ENCODE peak calls at places on chromosomes 5 and 9, in nine cellular contexts. E, L, B, I, S, U, O, G and H are unnamed samples.
A peak's percentile ranks its signal among the peaks of the same experiment; 100 is the strongest.

GRCh38 chr5:170393235-170393634 is 4.1 kb upstream of the KCNMB1 start:
- DNase-seq in E (no peak), L (no peak), B (no peak), I (peak; percentile 18), S (no peak), U (no peak), O (no peak), G (no peak), H (no peak)

GRCh38 chr9:69379250-69379982 is 54.4 kb downstream of the ENTREP1 start:
- DNase-seq in E (no peak), L (no peak), B (peak; percentile 71), I (no peak), S (no peak), U (no peak), O (no peak), G (no peak), H (peak; percentile 75)

GRCh38 chr5:111313017-111313724 is 89.0 kb downstream of the CAMK4 start:
- DNase-seq in E (no peak), L (no peak), B (no peak), I (no peak), S (no peak), U (no peak), O (no peak), G (no peak), H (no peak)

GRCh38 chr5:172641359-172642045 is 439 bp downstream of the NEURL1B start:
- DNase-seq in E (no peak), L (peak; percentile 88), B (no peak), I (no peak), S (no peak), U (peak; percentile 77), O (peak; percentile 38), G (peak; percentile 43), H (no peak)

GRCh38 chr9:69180670-69181069 is 6.6 kb downstream of the TJP2 start:
- DNase-seq in E (peak; percentile 28), L (no peak), B (peak; percentile 99), I (peak; percentile 53), S (peak; percentile 49), U (no peak), O (peak; percentile 64), G (peak; percentile 30), H (no peak)

GRCh38 chr5:149041242-149041641 is 21.6 kb downstream of the SH3TC2 start:
- DNase-seq in E (no peak), L (no peak), B (no peak), I (no peak), S (no peak), U (no peak), O (no peak), G (no peak), H (peak; percentile 70)

GRCh38 chr9:37602817-37603216 is 10.4 kb upstream of the TOMM5 start:
- DNase-seq in E (no peak), L (no peak), B (no peak), I (no peak), S (peak; percentile 93), U (no peak), O (no peak), G (no peak), H (no peak)

GRCh38 chr9:108813951-108814601 is 41.7 kb downstream of the ACTL7B start:
- DNase-seq in E (no peak), L (no peak), B (peak; percentile 37), I (no peak), S (no peak), U (no peak), O (peak; percentile 57), G (no peak), H (peak; percentile 62)

GRCh38 chr9:134301387-134302129 is 24.7 kb upstream of the RXRA start:
- DNase-seq in E (no peak), L (no peak), B (peak; percentile 32), I (peak; percentile 46), S (peak; percentile 41), U (peak; percentile 37), O (no peak), G (no peak), H (no peak)

GRCh38 chr9:89473762-89474469 is 24.0 kb downstream of the SEMA4D start:
- DNase-seq in E (no peak), L (no peak), B (peak; percentile 29), I (no peak), S (no peak), U (no peak), O (no peak), G (no peak), H (no peak)

GRCh38 chr5:141476132-141476909 is 555 bp downstream of the PCDHGC3 start:
- DNase-seq in E (no peak), L (peak; percentile 90), B (peak; percentile 85), I (no peak), S (peak; percentile 53), U (peak; percentile 84), O (peak; percentile 49), G (peak; percentile 72), H (no peak)

GRCh38 chr9:134058716-134059115 is 9.1 kb downstream of the BRD3 start:
- DNase-seq in E (no peak), L (peak; percentile 67), B (peak; percentile 44), I (no peak), S (peak; percentile 59), U (no peak), O (no peak), G (no peak), H (no peak)

GRCh38 chr5:32767948-32768427 is 56.9 kb downstream of the NPR3 start:
- DNase-seq in E (no peak), L (no peak), B (peak; percentile 86), I (no peak), S (no peak), U (no peak), O (peak; percentile 96), G (no peak), H (no peak)

GRCh38 chr5:77775773-77776605 is at the start of gene TBCA:
- DNase-seq in E (peak; percentile 88), L (peak; percentile 98), B (peak; percentile 86), I (peak; percentile 89), S (peak; percentile 93), U (peak; percentile 96), O (peak; percentile 55), G (peak; percentile 90), H (peak; percentile 93)

GRCh38 chr5:69331528-69332445 is 814 bp downstream of the CCDC125 start:
- DNase-seq in E (no peak), L (no peak), B (no peak), I (no peak), S (peak; percentile 68), U (no peak), O (no peak), G (no peak), H (no peak)

GRCh38 chr5:109191153-109191558 is 218.6 kb downstream of the PJA2 start:
- DNase-seq in E (no peak), L (no peak), B (peak; percentile 74), I (no peak), S (no peak), U (no peak), O (no peak), G (no peak), H (no peak)

GRCh38 chr9:110880123-110880522 is 158.1 kb downstream of the LPAR1 start:
- DNase-seq in E (no peak), L (no peak), B (peak; percentile 83), I (no peak), S (no peak), U (no peak), O (no peak), G (no peak), H (no peak)

GRCh38 chr5:40669606-40670005 is 10.1 kb upstream of the PTGER4 start:
- DNase-seq in E (no peak), L (no peak), B (no peak), I (no peak), S (no peak), U (no peak), O (no peak), G (no peak), H (no peak)

GRCh38 chr9:121398374-121398773 is 28.3 kb upstream of the STOM start:
- DNase-seq in E (no peak), L (no peak), B (peak; percentile 100), I (no peak), S (no peak), U (no peak), O (no peak), G (no peak), H (no peak)

GRCh38 chr9:14350766-14351165 is 36.8 kb upstream of the NFIB start:
- DNase-seq in E (no peak), L (no peak), B (no peak), I (no peak), S (no peak), U (no peak), O (no peak), G (no peak), H (peak; percentile 75)

GRCh38 chr9:97794666-97795065 is 58.4 kb upstream of the FOXE1 start:
- DNase-seq in E (no peak), L (no peak), B (peak; percentile 7), I (no peak), S (no peak), U (no peak), O (no peak), G (no peak), H (peak; percentile 37)

GRCh38 chr5:76402251-76402879 is 720 bp upstream of the IQGAP2 start:
- DNase-seq in E (peak; percentile 73), L (peak; percentile 25), B (peak; percentile 10), I (peak; percentile 78), S (peak; percentile 62), U (peak; percentile 77), O (peak; percentile 46), G (peak; percentile 50), H (no peak)

GRCh38 chr9:74120061-74120460 is 377.1 kb upstream of the RORB start:
- DNase-seq in E (no peak), L (no peak), B (no peak), I (no peak), S (no peak), U (no peak), O (no peak), G (no peak), H (no peak)
- H3K4me3 ChIP-seq in E (no peak overlapping the region), L (no peak overlapping the region), B (no peak overlapping the region), I (no peak overlapping the region), S (no peak overlapping the region), U (no peak overlapping the region), O (no peak overlapping the region), G (no peak overlapping the region), H (no peak overlapping the region)

GRCh38 chr5:119789411-119790117 is 160.2 kb downstream of the FAM170A start:
- DNase-seq in E (no peak), L (no peak), B (no peak), I (no peak), S (no peak), U (no peak), O (no peak), G (no peak), H (no peak)
- H3K4me1 ChIP-seq in E (no peaks in the 10 kb centered on the region), L (no peaks in the 10 kb centered on the region), B (no peaks in the 10 kb centered on the region), I (no peaks in the 10 kb centered on the region), S (no peaks in the 10 kb centered on the region), U (no peaks in the 10 kb centered on the region), O (no peaks in the 10 kb centered on the region), G (no peaks in the 10 kb centered on the region), H (no peaks in the 10 kb centered on the region)

GRCh38 chr5:168614661-168615060 is 35.5 kb upstream of the PANK3 start:
- DNase-seq in E (no peak), L (peak; percentile 26), B (no peak), I (no peak), S (no peak), U (no peak), O (no peak), G (no peak), H (no peak)
- H3K4me3 ChIP-seq in E (no peak overlapping the region), L (no peak overlapping the region), B (no peak overlapping the region), I (no peak overlapping the region), S (no peak overlapping the region), U (no peak overlapping the region), O (no peak overlapping the region), G (no peak overlapping the region), H (no peak overlapping the region)

DNA sequence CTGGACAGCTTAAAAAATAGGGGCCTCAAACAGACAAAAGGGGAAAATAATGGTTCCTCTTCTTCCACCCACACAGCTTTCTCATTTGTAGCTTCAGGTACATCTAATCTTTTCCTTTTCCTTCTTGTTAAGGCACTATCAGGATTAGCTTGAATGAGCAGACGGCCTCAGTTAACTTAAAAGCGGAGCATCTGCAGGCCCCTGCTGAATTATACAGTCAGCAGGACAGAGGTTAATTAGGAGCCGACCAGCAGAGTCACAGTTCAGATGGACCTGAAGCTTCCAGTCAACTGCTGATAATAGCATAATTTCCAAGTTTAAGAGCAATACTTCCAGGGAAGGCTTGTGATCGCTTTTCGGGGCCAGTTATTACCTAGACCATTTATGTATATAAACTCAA is 449.5 kb downstream of the ARHGEF28 start:
- DNase-seq in E (no peak), L (no peak), B (no peak), I (no peak), S (no peak), U (no peak), O (no peak), G (no peak), H (no peak)
- H3K4me1 ChIP-seq in E (no peaks in the 10 kb centered on the region), L (no peaks in the 10 kb centered on the region), B (no peaks in the 10 kb centered on the region), I (no peaks in the 10 kb centered on the region), S (no peaks in the 10 kb centered on the region), U (no peaks in the 10 kb centered on the region), O (no peaks in the 10 kb centered on the region), G (no peaks in the 10 kb centered on the region), H (no peaks in the 10 kb centered on the region)